ENCODE peak calls at places on chromosome 6, in six cellular contexts. B is lower lobe of right lung, Z is GM23338, Q is left lung, C is choroid plexus epithelial cell, G is sigmoid colon. K is an unnamed sample.

GRCh38 chr6:35443341-35444030 is 8.7 kb upstream of the FANCE start:
- DNase-seq in Q (no peak), Z (no peak), B (no peak), G (no peak), C (no peak), K (no peak)

GRCh38 chr6:111922454-111923297 is 49.4 kb upstream of the FYN start:
- DNase-seq in C (peak), G (no peak), Q (no peak), B (no peak), Z (no peak), K (peak)

GRCh38 chr6:138468320-138469015 is 30.8 kb downstream of the NHSL1 start:
- DNase-seq in C (peak), G (no peak), Q (no peak), Z (no peak), B (no peak), K (no peak)

GRCh38 chr6:157181649-157182048 is 141.7 kb downstream of the TMEM242 start:
- DNase-seq in B (no peak), G (no peak), C (no peak), Q (no peak), Z (no peak), K (no peak)

GRCh38 chr6:22436134-22436533 is 133.2 kb upstream of the HDGFL1 start:
- DNase-seq in C (no peak), G (no peak), Q (no peak), Z (no peak), B (no peak), K (no peak)

GRCh38 chr6:36718560-36718959 is 20.9 kb downstream of the RAB44 start:
- DNase-seq in B (no peak), Z (no peak), C (no peak), G (no peak), Q (no peak), K (no peak)

GRCh38 chr6:115514656-115515055 is 546.0 kb downstream of the FRK start:
- DNase-seq in C (no peak), Q (no peak), Z (no peak), G (no peak), B (no peak), K (no peak)

GRCh38 chr6:15897063-15897934 is 231.6 kb upstream of the MYLIP start:
- DNase-seq in B (no peak), Z (peak), C (peak), Q (peak), G (no peak), K (peak)

GRCh38 chr6:34568341-34568680 is 12.2 kb upstream of the SPDEF start:
- DNase-seq in G (no peak), B (no peak), Z (no peak), Q (no peak), C (no peak), K (no peak)

GRCh38 chr6:108921547-108922331 is 73.5 kb downstream of the ARMC2 start:
- DNase-seq in G (peak), B (no peak), C (peak), Q (no peak), Z (no peak), K (no peak)

GRCh38 chr6:57123111-57123510 is 33.1 kb downstream of the ZNF451 start:
- DNase-seq in Z (no peak), B (no peak), C (no peak), G (no peak), Q (no peak), K (no peak)

GRCh38 chr6:92701425-92702096 is 717.8 kb downstream of the EPHA7 start:
- DNase-seq in C (no peak), Q (no peak), B (no peak), G (no peak), Z (peak), K (no peak)

GRCh38 chr6:116682334-116682712 is 1.3 kb downstream of the KPNA5 start:
- DNase-seq in Z (no peak), C (peak), Q (peak), G (no peak), B (no peak), K (peak)

GRCh38 chr6:136323431-136324112 is 33.9 kb upstream of the BCLAF1 start:
- DNase-seq in Z (no peak), C (peak), B (no peak), G (no peak), Q (no peak), K (no peak)

GRCh38 chr6:4797590-4797989 is 21.4 kb downstream of the CDYL start:
- DNase-seq in G (no peak), Z (no peak), C (peak), B (no peak), Q (no peak), K (no peak)

GRCh38 chr6:91717094-91717493 is 1130.2 kb upstream of the MAP3K7 start:
- DNase-seq in G (no peak), Z (no peak), C (no peak), B (no peak), Q (no peak), K (no peak)

GRCh38 chr6:18536693-18537092 is 149.5 kb downstream of the RNF144B start:
- DNase-seq in Z (no peak), Q (no peak), B (no peak), G (no peak), C (no peak), K (no peak)

GRCh38 chr6:140546640-140547039 is 1172.2 kb upstream of the CITED2 start:
- DNase-seq in Q (no peak), Z (no peak), C (peak), B (no peak), G (no peak), K (no peak)

GRCh38 chr6:116518621-116519020 is 7.2 kb downstream of the CALHM5 start:
- DNase-seq in C (no peak), G (no peak), Z (no peak), Q (no peak), B (no peak), K (no peak)

GRCh38 chr6:149234051-149234962 is 83.2 kb upstream of the TAB2 start:
- DNase-seq in Z (no peak), Q (no peak), C (peak), B (no peak), G (no peak), K (no peak)

GRCh38 chr6:36660771-36661471 is 17.6 kb upstream of the CDKN1A start:
- DNase-seq in Q (peak), Z (peak), B (peak), C (peak), G (peak), K (no peak)

GRCh38 chr6:132115714-132116366 is 164.7 kb upstream of the CCN2 start:
- DNase-seq in C (no peak), B (no peak), Q (no peak), Z (no peak), G (no peak), K (no peak)

GRCh38 chr6:84410377-84410776 is 182.9 kb upstream of the CEP162 start:
- DNase-seq in G (no peak), Q (no peak), B (no peak), C (no peak), Z (no peak), K (no peak)

GRCh38 chr6:18707714-18708439 is 320.7 kb downstream of the RNF144B start:
- DNase-seq in G (no peak), C (no peak), Q (no peak), B (no peak), Z (no peak), K (no peak)

GRCh38 chr6:293185-294174 is 1.2 kb downstream of the DUSP22 start:
- DNase-seq in Z (peak), C (peak), G (peak), B (no peak), Q (no peak), K (no peak)

GRCh38 chr6:54621285-54621684 is 225.3 kb upstream of the FAM83B start:
- DNase-seq in B (no peak), Q (no peak), C (peak), G (no peak), Z (peak), K (no peak)
- TF ChIP-seq CTCF in B (no peak), Q (no peak), C (peak), G (no peak), Z (peak), K (peak)

GRCh38 chr6:53348436-53349208 is at the start of gene ELOVL5:
- DNase-seq in Z (peak), C (peak), B (peak), Q (peak), G (peak), K (peak)
- TF ChIP-seq CTCF in Z (no peak), C (no peak), B (no peak), Q (no peak), G (no peak), K (no peak)

DNA sequence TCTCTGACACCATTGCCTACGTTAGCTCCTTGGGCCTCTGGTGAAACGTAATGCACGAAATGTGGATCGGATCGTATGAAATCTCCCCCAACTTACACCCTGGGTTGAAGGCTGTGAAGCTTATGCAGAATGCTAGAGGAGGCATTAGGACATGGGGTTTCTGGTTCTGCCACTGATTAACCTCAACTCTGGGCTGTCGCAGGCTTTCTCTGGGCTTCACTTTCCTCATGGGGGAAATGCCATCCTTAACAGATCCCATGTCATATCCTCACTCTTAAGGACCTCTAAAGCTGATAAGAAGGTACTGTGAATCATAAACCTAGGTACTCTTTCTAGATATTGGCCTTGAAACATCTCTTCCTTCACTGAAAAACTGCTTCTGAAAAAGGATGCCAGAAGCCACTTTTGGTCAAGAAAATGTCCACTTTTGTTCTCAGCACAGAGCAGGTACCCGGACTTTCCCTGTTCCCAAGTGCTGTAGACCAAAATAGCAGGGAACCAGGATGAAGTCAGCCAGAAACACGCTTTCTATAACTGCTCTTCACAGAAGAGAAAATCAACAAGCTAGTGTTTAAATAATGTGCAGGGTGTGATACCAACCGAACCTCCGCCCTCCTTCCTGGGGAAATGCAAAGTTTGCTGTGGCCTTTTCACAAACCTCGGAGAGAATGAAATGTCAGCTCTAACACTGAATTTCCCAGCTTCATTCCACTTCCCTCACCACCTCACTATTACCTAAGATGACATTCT is 118.9 kb downstream of the BACH2 start:
- DNase-seq in Q (no peak), C (no peak), G (no peak), B (no peak), Z (no peak), K (no peak)
- TF ChIP-seq CTCF in Q (no peak), C (no peak), G (no peak), B (no peak), Z (no peak), K (no peak)

GRCh38 chr6:47477497-47478232 is at the start of gene CD2AP:
- DNase-seq in Z (peak), B (peak), Q (peak), G (peak), C (peak), K (peak)
- TF ChIP-seq CTCF in Z (no peak), B (no peak), Q (no peak), G (no peak), C (no peak), K (no peak)

GRCh38 chr6:43373252-43373875 is 3.9 kb upstream of the ZNF318 start:
- DNase-seq in G (no peak), Q (no peak), Z (no peak), B (no peak), C (no peak), K (no peak)

GRCh38 chr6:43369174-43370002 is at the start of gene ZNF318:
- DNase-seq in B (peak), C (peak), G (peak), Q (peak), Z (peak), K (peak)

GRCh38 chr6:43367245-43367984 is 2.0 kb downstream of the ZNF318 start:
- DNase-seq in Q (no peak), C (no peak), B (no peak), Z (no peak), G (no peak), K (peak)

GRCh38 chr6:43368517-43369160 is 808 bp downstream of the ZNF318 start:
- DNase-seq in C (peak), G (peak), Z (peak), B (peak), Q (peak), K (peak)
- TF ChIP-seq CTCF in C (no peak), G (no peak), Z (no peak), B (no peak), Q (no peak), K (no peak)

GRCh38 chr6:113854531-113855499 is 2.3 kb upstream of the MARCKS start:
- DNase-seq in C (peak), G (peak), B (peak), Q (peak), Z (peak), K (peak)
- TF ChIP-seq CTCF in C (peak), G (no peak), B (peak), Q (no peak), Z (no peak), K (no peak)

DNA sequence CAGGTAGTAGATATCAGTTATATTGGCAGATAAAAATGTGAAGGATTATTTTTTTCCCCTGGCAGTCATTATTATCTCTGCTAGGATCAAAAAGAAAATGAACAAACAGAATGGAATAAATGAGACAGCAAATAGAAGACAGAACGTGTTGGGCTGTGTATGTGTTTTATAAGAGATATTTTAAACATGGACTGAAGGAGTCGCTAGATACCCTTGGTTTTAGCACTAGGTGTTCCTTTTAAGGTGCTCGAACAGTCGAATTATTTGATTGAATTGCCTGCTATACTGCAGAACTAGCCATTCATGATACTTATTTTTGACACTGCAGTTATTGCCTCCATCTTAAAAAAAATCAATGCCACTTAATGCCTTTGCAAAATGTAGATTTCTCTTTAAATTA is 3.7 kb downstream of the GRIK2 start:
- DNase-seq in Z (peak), B (no peak), C (peak), Q (no peak), G (no peak), K (no peak)
- TF ChIP-seq CTCF in Z (peak), B (no peak), C (peak), Q (no peak), G (no peak), K (no peak)

DNA sequence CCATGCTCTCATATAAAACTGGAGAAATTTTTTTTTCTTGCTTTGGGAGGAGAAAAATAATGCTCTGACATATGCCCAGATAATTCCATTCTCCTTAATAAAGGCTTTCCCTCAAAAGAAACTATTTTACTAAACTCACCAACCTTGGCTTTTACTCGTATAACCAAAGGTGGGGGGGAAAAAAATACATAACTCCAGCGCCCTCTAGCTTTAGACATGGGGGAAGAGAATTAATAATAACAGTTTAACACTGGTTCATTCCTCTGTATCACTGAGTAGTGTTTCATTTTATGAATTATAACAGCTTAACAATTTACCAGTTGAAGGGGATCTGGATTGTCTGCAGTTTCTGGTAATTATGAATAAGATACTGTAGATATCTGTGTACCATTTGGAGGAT is 1226.1 kb downstream of the GRIK2 start:
- DNase-seq in G (no peak), Z (peak), Q (no peak), C (peak), B (no peak), K (no peak)
- TF ChIP-seq CTCF in G (no peak), Z (peak), Q (peak), C (peak), B (peak), K (peak)

GRCh38 chr6:3625161-3625979 is 126.1 kb downstream of the PXDC1 start:
- DNase-seq in G (no peak), Z (no peak), Q (no peak), C (no peak), B (no peak), K (no peak)
- TF ChIP-seq CTCF in G (no peak), Z (peak), Q (no peak), C (no peak), B (no peak), K (no peak)